ENCODE peak calls at places on chromosomes 16 and 17, in ten cellular contexts. One of them, this sample, is unnamed.

GRCh38 chr16:68668266-68668665 is 23.2 kb downstream of the CDH3 start:
- DNase-seq in tibial nerve: no peak
- DNase-seq in left ventricle myocardium inferior: no peak
- DNase-seq in frontal cortex: no peak
- DNase-seq in stimulated activated CD4-positive, alpha-beta T cell treated with anti-CD3 and anti-CD28 coated beads, Interleukin-1b, Interleukin-23, amount 100 ng/mL, for 1 hour: no peak
- DNase-seq in Right ventricle myocardium inferior: no peak
- DNase-seq in NCI-H187: no peak
- DNase-seq in memory B cell: no peak
- DNase-seq in GF-D8: peak; percentile 28
- DNase-seq in CD8-positive, alpha-beta memory T cell: no peak
- DNase-seq in this sample: no peak

GRCh38 chr17:78664476-78665384 is 87.5 kb upstream of the DNAH17 start:
- DNase-seq in left ventricle myocardium inferior: no peak
- DNase-seq in stimulated activated CD4-positive, alpha-beta T cell treated with anti-CD3 and anti-CD28 coated beads, Interleukin-1b, Interleukin-23, amount 100 ng/mL, for 1 hour: no peak
- DNase-seq in CD8-positive, alpha-beta memory T cell: no peak
- DNase-seq in GF-D8: no peak
- DNase-seq in Right ventricle myocardium inferior: no peak
- DNase-seq in memory B cell: no peak
- DNase-seq in tibial nerve: no peak
- DNase-seq in frontal cortex: no peak
- DNase-seq in NCI-H187: no peak
- DNase-seq in this sample: no peak

GRCh38 chr17:20073056-20073979 is 64.2 kb downstream of the SPECC1 start:
- DNase-seq in CD8-positive, alpha-beta memory T cell: peak; percentile 34
- DNase-seq in tibial nerve: peak; percentile 53
- DNase-seq in Right ventricle myocardium inferior: peak; percentile 87
- DNase-seq in frontal cortex: no peak
- DNase-seq in GF-D8: peak; percentile 82
- DNase-seq in NCI-H187: no peak
- DNase-seq in stimulated activated CD4-positive, alpha-beta T cell treated with anti-CD3 and anti-CD28 coated beads, Interleukin-1b, Interleukin-23, amount 100 ng/mL, for 1 hour: no peak
- DNase-seq in left ventricle myocardium inferior: peak; percentile 67
- DNase-seq in memory B cell: no peak
- DNase-seq in this sample: no peak

GRCh38 chr17:78407387-78407990 is 29.0 kb downstream of the PGS1 start:
- DNase-seq in GF-D8: peak; percentile 41
- DNase-seq in Right ventricle myocardium inferior: peak; percentile 9
- DNase-seq in CD8-positive, alpha-beta memory T cell: no peak
- DNase-seq in NCI-H187: peak; percentile 73
- DNase-seq in memory B cell: no peak
- DNase-seq in frontal cortex: no peak
- DNase-seq in left ventricle myocardium inferior: no peak
- DNase-seq in tibial nerve: no peak
- DNase-seq in stimulated activated CD4-positive, alpha-beta T cell treated with anti-CD3 and anti-CD28 coated beads, Interleukin-1b, Interleukin-23, amount 100 ng/mL, for 1 hour: no peak
- DNase-seq in this sample: no peak

GRCh38 chr17:73340093-73340596 is 28.3 kb upstream of the CDC42EP4 start:
- DNase-seq in frontal cortex: no peak
- DNase-seq in GF-D8: no peak
- DNase-seq in CD8-positive, alpha-beta memory T cell: no peak
- DNase-seq in tibial nerve: no peak
- DNase-seq in Right ventricle myocardium inferior: peak; percentile 58
- DNase-seq in left ventricle myocardium inferior: no peak
- DNase-seq in NCI-H187: no peak
- DNase-seq in memory B cell: no peak
- DNase-seq in stimulated activated CD4-positive, alpha-beta T cell treated with anti-CD3 and anti-CD28 coated beads, Interleukin-1b, Interleukin-23, amount 100 ng/mL, for 1 hour: no peak
- DNase-seq in this sample: no peak

GRCh38 chr17:61157246-61157887 is 242.3 kb upstream of the TBX2 start:
- DNase-seq in left ventricle myocardium inferior: no peak
- DNase-seq in NCI-H187: peak; percentile 24
- DNase-seq in CD8-positive, alpha-beta memory T cell: no peak
- DNase-seq in Right ventricle myocardium inferior: no peak
- DNase-seq in stimulated activated CD4-positive, alpha-beta T cell treated with anti-CD3 and anti-CD28 coated beads, Interleukin-1b, Interleukin-23, amount 100 ng/mL, for 1 hour: no peak
- DNase-seq in frontal cortex: peak; percentile 25
- DNase-seq in memory B cell: no peak
- DNase-seq in tibial nerve: no peak
- DNase-seq in GF-D8: no peak
- DNase-seq in this sample: no peak

GRCh38 chr17:76384987-76385891 is 830 bp downstream of the SPHK1 start:
- DNase-seq in left ventricle myocardium inferior: peak; percentile 41
- DNase-seq in frontal cortex: peak; percentile 73
- DNase-seq in Right ventricle myocardium inferior: peak; percentile 71
- DNase-seq in NCI-H187: peak; percentile 8
- DNase-seq in stimulated activated CD4-positive, alpha-beta T cell treated with anti-CD3 and anti-CD28 coated beads, Interleukin-1b, Interleukin-23, amount 100 ng/mL, for 1 hour: peak; percentile 20
- DNase-seq in memory B cell: peak; percentile 45
- DNase-seq in CD8-positive, alpha-beta memory T cell: no peak
- DNase-seq in GF-D8: no peak
- DNase-seq in tibial nerve: no peak
- DNase-seq in this sample: no peak

GRCh38 chr17:1649844-1650409 is at the start of gene RILP:
- DNase-seq in frontal cortex: peak; percentile 39
- DNase-seq in stimulated activated CD4-positive, alpha-beta T cell treated with anti-CD3 and anti-CD28 coated beads, Interleukin-1b, Interleukin-23, amount 100 ng/mL, for 1 hour: no peak
- DNase-seq in left ventricle myocardium inferior: peak; percentile 87
- DNase-seq in tibial nerve: peak; percentile 48
- DNase-seq in CD8-positive, alpha-beta memory T cell: no peak
- DNase-seq in GF-D8: no peak
- DNase-seq in memory B cell: no peak
- DNase-seq in NCI-H187: no peak
- DNase-seq in Right ventricle myocardium inferior: peak; percentile 90
- DNase-seq in this sample: no peak

GRCh38 chr17:49022391-49022941 is 25.3 kb downstream of the IGF2BP1 start:
- DNase-seq in CD8-positive, alpha-beta memory T cell: no peak
- DNase-seq in left ventricle myocardium inferior: no peak
- DNase-seq in stimulated activated CD4-positive, alpha-beta T cell treated with anti-CD3 and anti-CD28 coated beads, Interleukin-1b, Interleukin-23, amount 100 ng/mL, for 1 hour: no peak
- DNase-seq in Right ventricle myocardium inferior: peak; percentile 13
- DNase-seq in GF-D8: no peak
- DNase-seq in tibial nerve: no peak
- DNase-seq in frontal cortex: no peak
- DNase-seq in NCI-H187: no peak
- DNase-seq in memory B cell: no peak
- DNase-seq in this sample: no peak

GRCh38 chr17:17231621-17232302 is 5.2 kb downstream of the FLCN start:
- DNase-seq in frontal cortex: no peak
- DNase-seq in stimulated activated CD4-positive, alpha-beta T cell treated with anti-CD3 and anti-CD28 coated beads, Interleukin-1b, Interleukin-23, amount 100 ng/mL, for 1 hour: no peak
- DNase-seq in Right ventricle myocardium inferior: no peak
- DNase-seq in CD8-positive, alpha-beta memory T cell: no peak
- DNase-seq in tibial nerve: no peak
- DNase-seq in NCI-H187: no peak
- DNase-seq in left ventricle myocardium inferior: no peak
- DNase-seq in memory B cell: no peak
- DNase-seq in GF-D8: no peak
- DNase-seq in this sample: no peak

GRCh38 chr16:27826081-27826892 is 237.2 kb downstream of the GSG1L start:
- DNase-seq in NCI-H187: no peak
- DNase-seq in CD8-positive, alpha-beta memory T cell: no peak
- DNase-seq in Right ventricle myocardium inferior: no peak
- DNase-seq in tibial nerve: no peak
- DNase-seq in left ventricle myocardium inferior: no peak
- DNase-seq in GF-D8: no peak
- DNase-seq in frontal cortex: no peak
- DNase-seq in stimulated activated CD4-positive, alpha-beta T cell treated with anti-CD3 and anti-CD28 coated beads, Interleukin-1b, Interleukin-23, amount 100 ng/mL, for 1 hour: no peak
- DNase-seq in memory B cell: no peak
- DNase-seq in this sample: no peak